ENCODE peak calls at places on chromosomes 1 and 21, in five cellular contexts. One of them, this sample, is unnamed.

GRCh38 chr1:233020441-233020840 is 70.0 kb downstream of the NTPCR start:
- DNase-seq in SK-N-SH: no peak
- DNase-seq in K562: no peak
- DNase-seq in GM12878: no peak
- DNase-seq in HepG2: no peak
- DNase-seq in this sample: no peak

GRCh38 chr1:26861286-26861701 is 1.7 kb upstream of the SFN start:
- DNase-seq in HepG2: no peak
- DNase-seq in SK-N-SH: no peak
- DNase-seq in GM12878: no peak
- DNase-seq in K562: no peak
- DNase-seq in this sample: no peak

GRCh38 chr21:46153259-46154154 is 1.9 kb downstream of the FTCD start:
- DNase-seq in K562: peak; percentile 96
- DNase-seq in HepG2: peak; percentile 54
- DNase-seq in GM12878: no peak
- DNase-seq in SK-N-SH: peak; percentile 92
- DNase-seq in this sample: peak; percentile 43

GRCh38 chr1:145983959-145984830 is 12.2 kb downstream of the TXNIP start:
- DNase-seq in K562: no peak
- DNase-seq in SK-N-SH: no peak
- DNase-seq in HepG2: no peak
- DNase-seq in GM12878: no peak
- DNase-seq in this sample: no peak

GRCh38 chr1:25068829-25069228 is 138.8 kb upstream of the RUNX3 start:
- DNase-seq in K562: peak; percentile 44
- DNase-seq in GM12878: no peak
- DNase-seq in HepG2: no peak
- DNase-seq in SK-N-SH: no peak
- DNase-seq in this sample: no peak

GRCh38 chr1:19869929-19870328 is 12.3 kb upstream of the OTUD3 start:
- DNase-seq in SK-N-SH: no peak
- DNase-seq in HepG2: no peak
- DNase-seq in GM12878: no peak
- DNase-seq in K562: peak; percentile 65
- DNase-seq in this sample: no peak

GRCh38 chr1:57536749-57537423 is 113.0 kb upstream of the DAB1 start:
- DNase-seq in SK-N-SH: no peak
- DNase-seq in K562: no peak
- DNase-seq in GM12878: no peak
- DNase-seq in HepG2: no peak
- DNase-seq in this sample: no peak

GRCh38 chr1:223776075-223776814 is 63.9 kb downstream of the CAPN2 start:
- DNase-seq in HepG2: no peak
- DNase-seq in SK-N-SH: no peak
- DNase-seq in GM12878: no peak
- DNase-seq in K562: no peak
- DNase-seq in this sample: no peak

GRCh38 chr1:109369167-109369746 is 28.5 kb downstream of the SORT1 start:
- DNase-seq in GM12878: no peak
- DNase-seq in SK-N-SH: no peak
- DNase-seq in K562: no peak
- DNase-seq in HepG2: no peak
- DNase-seq in this sample: peak; percentile 48

GRCh38 chr1:6909857-6910256 is 124.6 kb downstream of the CAMTA1 start:
- DNase-seq in K562: no peak
- DNase-seq in GM12878: no peak
- DNase-seq in HepG2: peak; percentile 83
- DNase-seq in SK-N-SH: no peak
- DNase-seq in this sample: no peak

GRCh38 chr1:21034725-21035628 is 141.7 kb downstream of the EIF4G3 start:
- DNase-seq in GM12878: no peak
- DNase-seq in HepG2: no peak
- DNase-seq in K562: no peak
- DNase-seq in SK-N-SH: no peak
- DNase-seq in this sample: no peak

GRCh38 chr1:195897072-195897471 is 711.2 kb downstream of the KCNT2 start:
- DNase-seq in GM12878: no peak
- DNase-seq in K562: no peak
- DNase-seq in SK-N-SH: no peak
- DNase-seq in HepG2: no peak
- DNase-seq in this sample: no peak

GRCh38 chr1:30743584-30744059 is 14.0 kb downstream of the LAPTM5 start:
- DNase-seq in GM12878: peak; percentile 82
- DNase-seq in K562: no peak
- DNase-seq in SK-N-SH: no peak
- DNase-seq in HepG2: no peak
- DNase-seq in this sample: peak; percentile 34

DNA sequence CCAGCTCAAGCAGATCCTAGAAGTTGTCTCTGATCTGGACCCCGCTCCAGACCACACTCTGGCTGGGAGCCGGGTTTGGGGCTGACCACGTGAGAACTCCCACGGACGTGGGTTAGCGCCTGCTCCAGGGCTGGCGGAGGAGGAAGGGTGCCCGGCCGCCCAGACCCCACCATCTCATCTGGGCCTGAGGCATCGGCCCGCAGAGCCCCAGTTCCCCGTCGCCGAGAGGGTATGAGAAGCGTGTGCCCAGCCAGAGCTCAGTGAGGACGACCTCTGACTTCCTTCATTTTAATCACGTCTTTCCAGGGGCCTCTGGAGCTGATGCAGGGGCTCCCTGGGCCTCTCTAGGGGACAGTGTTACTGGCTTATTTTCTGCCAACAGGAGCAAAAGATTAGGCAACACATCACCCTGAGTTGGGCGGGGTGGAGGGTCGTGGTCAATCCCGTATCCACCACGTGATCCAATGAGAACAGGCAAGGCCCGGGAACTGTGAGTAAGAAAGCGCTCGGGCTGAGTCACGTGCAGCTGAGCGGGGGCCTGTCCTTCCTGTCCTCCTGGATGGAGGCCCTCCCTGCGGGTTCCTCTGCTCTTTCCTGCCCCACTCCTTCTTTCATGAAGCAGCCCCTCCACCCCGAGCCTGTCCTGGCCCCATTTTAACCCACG is 81.1 kb downstream of the SIK1 start:
- DNase-seq in GM12878: no peak
- DNase-seq in HepG2: peak; percentile 66
- DNase-seq in K562: peak; percentile 57
- DNase-seq in SK-N-SH: no peak
- DNase-seq in this sample: peak; percentile 86
- TF ChIP-seq GABPA in GM12878: no peak
- TF ChIP-seq GABPA in HepG2: no peak
- TF ChIP-seq GABPA in K562: peak; percentile 50
- TF ChIP-seq GABPA in SK-N-SH: no peak
- TF ChIP-seq GABPA in this sample: no peak

GRCh38 chr1:63967901-63968300 is 194.1 kb downstream of the ROR1 start:
- DNase-seq in HepG2: no peak
- DNase-seq in SK-N-SH: no peak
- DNase-seq in K562: no peak
- DNase-seq in GM12878: no peak
- DNase-seq in this sample: no peak

GRCh38 chr1:63971557-63971956 is 197.7 kb downstream of the ROR1 start:
- DNase-seq in SK-N-SH: no peak
- DNase-seq in K562: no peak
- DNase-seq in HepG2: no peak
- DNase-seq in GM12878: no peak
- DNase-seq in this sample: no peak

GRCh38 chr1:63969461-63969893 is 195.7 kb downstream of the ROR1 start:
- DNase-seq in SK-N-SH: no peak
- DNase-seq in GM12878: no peak
- DNase-seq in HepG2: no peak
- DNase-seq in K562: no peak
- DNase-seq in this sample: no peak

GRCh38 chr1:63966016-63966415 is 192.2 kb downstream of the ROR1 start:
- DNase-seq in SK-N-SH: no peak
- DNase-seq in K562: no peak
- DNase-seq in GM12878: no peak
- DNase-seq in HepG2: no peak
- DNase-seq in this sample: no peak

GRCh38 chr1:63968663-63969460 is 195.0 kb downstream of the ROR1 start:
- DNase-seq in SK-N-SH: no peak
- DNase-seq in HepG2: no peak
- DNase-seq in GM12878: no peak
- DNase-seq in K562: no peak
- DNase-seq in this sample: no peak
- TF ChIP-seq REST in SK-N-SH: no peak
- TF ChIP-seq REST in HepG2: no peak
- TF ChIP-seq REST in GM12878: no peak
- TF ChIP-seq REST in K562: no peak
- TF ChIP-seq REST in this sample: no peak

GRCh38 chr1:67830928-67831596 is 2.2 kb downstream of the GNG12 start:
- DNase-seq in HepG2: no peak
- DNase-seq in K562: no peak
- DNase-seq in SK-N-SH: no peak
- DNase-seq in GM12878: no peak
- DNase-seq in this sample: no peak
- H3K4me3 ChIP-seq in HepG2: no peak overlapping the region
- H3K4me3 ChIP-seq in K562: no peak overlapping the region
- H3K4me3 ChIP-seq in SK-N-SH: peak overlapping the region; percentile 77
- H3K4me3 ChIP-seq in GM12878: no peak overlapping the region
- H3K4me3 ChIP-seq in this sample: no peak overlapping the region

GRCh38 chr1:45802343-45803298 is 791 bp upstream of the MAST2 start:
- DNase-seq in GM12878: no peak
- DNase-seq in K562: peak; percentile 83
- DNase-seq in SK-N-SH: peak; percentile 81
- DNase-seq in HepG2: peak; percentile 84
- DNase-seq in this sample: peak; percentile 73
- TF ChIP-seq GABPA in GM12878: no peak
- TF ChIP-seq GABPA in K562: no peak
- TF ChIP-seq GABPA in SK-N-SH: no peak
- TF ChIP-seq GABPA in HepG2: no peak
- TF ChIP-seq GABPA in this sample: no peak

DNA sequence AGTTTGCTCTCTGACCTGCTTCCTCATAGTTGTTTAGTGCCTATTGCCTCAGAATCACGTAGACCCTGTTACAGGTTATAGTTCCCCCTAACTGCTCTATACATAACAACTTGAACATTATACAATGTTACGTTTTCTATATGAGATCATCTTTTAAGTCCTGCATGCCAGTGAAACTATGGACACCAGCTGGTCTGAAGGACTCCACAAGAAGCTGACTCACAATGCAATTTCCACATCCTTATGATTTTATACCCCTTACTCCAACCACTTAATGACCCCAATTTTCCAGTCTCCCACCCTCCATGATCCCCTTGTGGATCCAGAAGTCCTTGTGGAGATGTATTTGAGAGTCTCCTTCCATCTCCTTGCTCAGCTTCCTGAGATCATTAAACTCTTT is 34.9 kb upstream of the TACSTD2 start:
- DNase-seq in GM12878: no peak
- DNase-seq in K562: no peak
- DNase-seq in HepG2: no peak
- DNase-seq in SK-N-SH: no peak
- DNase-seq in this sample: no peak
- TF ChIP-seq REST in GM12878: no peak
- TF ChIP-seq REST in K562: no peak
- TF ChIP-seq REST in HepG2: no peak
- TF ChIP-seq REST in SK-N-SH: no peak
- TF ChIP-seq REST in this sample: no peak

GRCh38 chr21:33648555-33648954 is 6.3 kb downstream of the ITSN1 start:
- DNase-seq in GM12878: no peak
- DNase-seq in HepG2: no peak
- DNase-seq in SK-N-SH: no peak
- DNase-seq in K562: no peak
- DNase-seq in this sample: no peak
- H3K4me3 ChIP-seq in GM12878: no peak overlapping the region
- H3K4me3 ChIP-seq in HepG2: no peak overlapping the region
- H3K4me3 ChIP-seq in SK-N-SH: no peak overlapping the region
- H3K4me3 ChIP-seq in K562: no peak overlapping the region
- H3K4me3 ChIP-seq in this sample: no peak overlapping the region

GRCh38 chr1:16143566-16144324 is 12.1 kb downstream of the EPHA2 start:
- DNase-seq in SK-N-SH: no peak
- DNase-seq in HepG2: peak; percentile 96
- DNase-seq in GM12878: no peak
- DNase-seq in K562: peak; percentile 97
- DNase-seq in this sample: no peak

GRCh38 chr1:16146888-16147614 is 8.8 kb downstream of the EPHA2 start:
- DNase-seq in K562: peak; percentile 37
- DNase-seq in GM12878: no peak
- DNase-seq in SK-N-SH: no peak
- DNase-seq in HepG2: peak; percentile 59
- DNase-seq in this sample: no peak

GRCh38 chr1:16145988-16146887 is 9.6 kb downstream of the EPHA2 start:
- DNase-seq in SK-N-SH: peak; percentile 59
- DNase-seq in K562: peak; percentile 98
- DNase-seq in GM12878: no peak
- DNase-seq in HepG2: peak; percentile 90
- DNase-seq in this sample: no peak

GRCh38 chr1:16144325-16145029 is 11.4 kb downstream of the EPHA2 start:
- DNase-seq in K562: peak; percentile 59
- DNase-seq in HepG2: no peak
- DNase-seq in GM12878: no peak
- DNase-seq in SK-N-SH: no peak
- DNase-seq in this sample: no peak

GRCh38 chr1:16145030-16145987 is 10.6 kb downstream of the EPHA2 start:
- DNase-seq in K562: peak; percentile 40
- DNase-seq in GM12878: no peak
- DNase-seq in SK-N-SH: no peak
- DNase-seq in HepG2: peak; percentile 68
- DNase-seq in this sample: no peak
- TF ChIP-seq GABPA in K562: no peak
- TF ChIP-seq GABPA in GM12878: no peak
- TF ChIP-seq GABPA in SK-N-SH: no peak
- TF ChIP-seq GABPA in HepG2: no peak
- TF ChIP-seq GABPA in this sample: no peak

This sample was measured in HL-60.